ENCODE peak calls at places on chromosomes 12 and 14, in seven cellular contexts. K is AG08396; B is stimulated activated CD4-positive, alpha-beta T cell treated with anti-CD3 and anti-CD28 coated beads, Interleukin-4, amount 100 ng/mL, for 24 hours; C is HEK293T; U is GM12865; Q is pulmonary artery endothelial cell; M is T-helper 2 cell. G is an unnamed sample.

GRCh38 chr12:101806280-101806679 is 24.5 kb downstream of the GNPTAB start:
- DNase-seq in K (no peak), B (no peak), C (no peak), U (no peak), Q (no peak), M (no peak), G (no peak)

GRCh38 chr12:76241371-76241770 is 106.8 kb downstream of the BBS10 start:
- DNase-seq in K (no peak), B (no peak), C (no peak), U (no peak), Q (no peak), M (no peak), G (no peak)

GRCh38 chr12:11856971-11857370 is 207.5 kb downstream of the ETV6 start:
- DNase-seq in K (no peak), B (no peak), C (no peak), U (no peak), Q (no peak), M (no peak), G (no peak)

GRCh38 chr14:95460647-95461478 is 55.6 kb downstream of the SYNE3 start:
- DNase-seq in K (peak), B (no peak), C (no peak), U (no peak), Q (peak), M (no peak), G (no peak)

GRCh38 chr12:4449862-4450222 is 4.2 kb upstream of the FGF6 start:
- DNase-seq in K (no peak), B (no peak), C (no peak), U (no peak), Q (no peak), M (no peak), G (no peak)

GRCh38 chr14:50762001-50762930 is 68.7 kb downstream of the NIN start:
- DNase-seq in K (peak), B (peak), C (no peak), U (peak), Q (no peak), M (peak), G (no peak)

GRCh38 chr12:53975019-53975815 is 463 bp upstream of the HOTAIR start:
- DNase-seq in K (no peak), B (no peak), C (no peak), U (peak), Q (no peak), M (no peak), G (peak)

GRCh38 chr14:73759183-73759713 is 45.1 kb upstream of the PNMA1 start:
- DNase-seq in K (peak), B (peak), C (peak), U (peak), Q (no peak), M (peak), G (peak)

GRCh38 chr12:76085159-76085868 is 829 bp upstream of the NAP1L1 start:
- DNase-seq in K (peak), B (peak), C (no peak), U (peak), Q (peak), M (peak), G (no peak)

GRCh38 chr12:100672075-100672592 is 98.7 kb downstream of the GAS2L3 start:
- DNase-seq in K (peak), B (no peak), C (peak), U (peak), Q (no peak), M (peak), G (no peak)

GRCh38 chr12:49566361-49566760 is 1.6 kb downstream of the MCRS1 start:
- DNase-seq in K (no peak), B (no peak), C (no peak), U (no peak), Q (no peak), M (no peak), G (peak)

GRCh38 chr12:121579981-121580868 is 598 bp downstream of the KDM2B start:
- DNase-seq in K (peak), B (peak), C (peak), U (peak), Q (no peak), M (peak), G (peak)

GRCh38 chr14:70919774-70920173 is 12.5 kb downstream of the PCNX1 start:
- DNase-seq in K (no peak), B (peak), C (no peak), U (no peak), Q (peak), M (no peak), G (no peak)

GRCh38 chr12:23482571-23482970 is 466.9 kb downstream of the SOX5 start:
- DNase-seq in K (no peak), B (no peak), C (no peak), U (no peak), Q (no peak), M (no peak), G (no peak)

GRCh38 chr14:94031880-94032279 is 5.7 kb downstream of the OTUB2 start:
- DNase-seq in K (no peak), B (no peak), C (no peak), U (no peak), Q (no peak), M (no peak), G (no peak)

GRCh38 chr12:127272864-127273263 is 994.1 kb upstream of the TMEM132C start:
- DNase-seq in K (peak), B (no peak), C (no peak), U (no peak), Q (no peak), M (no peak), G (no peak)

GRCh38 chr14:52265248-52265647 is 2.2 kb upstream of the PTGDR start:
- DNase-seq in K (no peak), B (no peak), C (no peak), U (peak), Q (peak), M (peak), G (no peak)

GRCh38 chr12:132190012-132190755 is 45.9 kb downstream of the NOC4L start:
- DNase-seq in K (peak), B (no peak), C (peak), U (peak), Q (no peak), M (no peak), G (no peak)

GRCh38 chr12:77153706-77154105 is 88.3 kb upstream of the E2F7 start:
- DNase-seq in K (no peak), B (no peak), C (no peak), U (no peak), Q (no peak), M (no peak), G (no peak)

GRCh38 chr12:121784460-121784859 is 9.0 kb downstream of the RHOF start:
- DNase-seq in K (peak), B (no peak), C (no peak), U (no peak), Q (no peak), M (no peak), G (no peak)

GRCh38 chr14:75280831-75281690 is 2.4 kb downstream of the FOS start:
- DNase-seq in K (no peak), B (no peak), C (no peak), U (no peak), Q (no peak), M (no peak), G (no peak)

GRCh38 chr14:91332448-91333059 is 85.1 kb downstream of the CCDC88C start:
- DNase-seq in K (no peak), B (no peak), C (no peak), U (no peak), Q (no peak), M (no peak), G (peak)

GRCh38 chr14:100140452-100141132 is 18.9 kb downstream of the DEGS2 start:
- DNase-seq in K (no peak), B (no peak), C (no peak), U (no peak), Q (peak), M (no peak), G (no peak)

GRCh38 chr12:10395390-10395998 is 5.7 kb upstream of the KLRK1 start:
- DNase-seq in K (peak), B (no peak), C (peak), U (peak), Q (peak), M (no peak), G (no peak)

GRCh38 chr14:75440733-75441474 is 13.1 kb downstream of the JDP2 start:
- DNase-seq in K (peak), B (no peak), C (no peak), U (no peak), Q (no peak), M (no peak), G (peak)

GRCh38 chr12:108117163-108117849 is 11.8 kb upstream of the WSCD2 start:
- DNase-seq in K (no peak), B (no peak), C (no peak), U (peak), Q (no peak), M (no peak), G (no peak)

G was measured in left lung.